ENCODE peak calls at places on chromosomes 16 and 17, in seven cellular contexts. H is heart left ventricle, D is uterus, Q is heart right ventricle, L is A673, V is small intestine, T is AG04450. E is an unnamed sample.

GRCh38 chr16:88569614-88569984 is 604 bp upstream of the ZC3H18 start:
- DNase-seq in D (peak), H (no peak), T (no peak), L (no peak), Q (peak), V (peak), E (no peak)

GRCh38 chr17:16037636-16038035 is 38.0 kb downstream of the TTC19 start:
- DNase-seq in Q (no peak), V (no peak), L (no peak), T (no peak), H (no peak), D (no peak), E (no peak)

GRCh38 chr17:70691150-70691549 is 521.8 kb downstream of the KCNJ2 start:
- DNase-seq in L (no peak), T (no peak), Q (no peak), V (no peak), D (no peak), H (no peak), E (no peak)

GRCh38 chr16:49350265-49351103 is 23.1 kb upstream of the C16orf78 start:
- DNase-seq in V (peak), Q (peak), D (peak), T (no peak), H (peak), L (peak), E (peak)

GRCh38 chr16:3188925-3189825 is 1.2 kb downstream of the OR1F1 start:
- DNase-seq in Q (no peak), D (no peak), L (peak), H (no peak), T (no peak), V (no peak), E (peak)

GRCh38 chr16:85954927-85955539 is 56.1 kb downstream of the IRF8 start:
- DNase-seq in T (no peak), Q (no peak), V (no peak), L (no peak), D (no peak), H (no peak), E (no peak)

GRCh38 chr17:48835971-48836370 is 5.1 kb downstream of the CALCOCO2 start:
- DNase-seq in Q (no peak), H (no peak), D (no peak), V (no peak), T (no peak), L (no peak), E (no peak)

GRCh38 chr16:25340973-25341372 is 83.3 kb upstream of the ZKSCAN2 start:
- DNase-seq in Q (no peak), D (no peak), V (no peak), L (peak), H (no peak), T (no peak), E (no peak)

GRCh38 chr16:29007865-29008593 is 23.2 kb downstream of the LAT start:
- DNase-seq in L (no peak), Q (no peak), V (no peak), D (no peak), T (peak), H (no peak), E (no peak)

GRCh38 chr16:89122322-89122831 is 28.7 kb downstream of the ACSF3 start:
- DNase-seq in T (no peak), H (no peak), V (peak), Q (peak), L (no peak), D (no peak), E (no peak)

GRCh38 chr16:13335894-13336293 is 434.5 kb downstream of the SHISA9 start:
- DNase-seq in V (no peak), L (no peak), H (no peak), Q (no peak), D (no peak), T (no peak), E (no peak)

GRCh38 chr17:63984651-63985386 is 12.1 kb upstream of the SCN4A start:
- DNase-seq in H (peak), V (peak), Q (peak), D (no peak), T (peak), L (peak), E (no peak)

GRCh38 chr16:85473909-85474640 is 139.0 kb upstream of the GSE1 start:
- DNase-seq in Q (no peak), L (no peak), H (no peak), T (no peak), D (peak), V (no peak), E (no peak)

GRCh38 chr16:51465026-51465425 is 314.0 kb upstream of the SALL1 start:
- DNase-seq in H (no peak), D (no peak), V (no peak), L (no peak), Q (no peak), T (no peak), E (no peak)

GRCh38 chr17:10295728-10296343 is 77.0 kb downstream of the MYH13 start:
- DNase-seq in H (peak), D (peak), T (no peak), V (peak), L (peak), Q (peak), E (no peak)

GRCh38 chr17:50289268-50289667 is 15.0 kb downstream of the TMEM92 start:
- DNase-seq in V (no peak), D (peak), L (no peak), Q (no peak), H (no peak), T (no peak), E (no peak)

GRCh38 chr16:85425061-85425662 is 188.0 kb upstream of the GSE1 start:
- DNase-seq in V (no peak), D (no peak), L (no peak), H (no peak), Q (no peak), T (no peak), E (no peak)

GRCh38 chr16:8631818-8632217 is 10.3 kb downstream of the METTL22 start:
- DNase-seq in T (no peak), Q (no peak), V (no peak), H (no peak), D (no peak), L (no peak), E (no peak)

GRCh38 chr17:79024901-79025737 is 1.1 kb downstream of the C1QTNF1 start:
- DNase-seq in T (no peak), L (no peak), H (peak), Q (peak), D (peak), V (peak), E (no peak)

GRCh38 chr16:19119564-19119963 is 5.8 kb downstream of the ITPRIPL2 start:
- DNase-seq in L (peak), D (no peak), H (no peak), T (peak), V (no peak), Q (no peak), E (no peak)

DNA sequence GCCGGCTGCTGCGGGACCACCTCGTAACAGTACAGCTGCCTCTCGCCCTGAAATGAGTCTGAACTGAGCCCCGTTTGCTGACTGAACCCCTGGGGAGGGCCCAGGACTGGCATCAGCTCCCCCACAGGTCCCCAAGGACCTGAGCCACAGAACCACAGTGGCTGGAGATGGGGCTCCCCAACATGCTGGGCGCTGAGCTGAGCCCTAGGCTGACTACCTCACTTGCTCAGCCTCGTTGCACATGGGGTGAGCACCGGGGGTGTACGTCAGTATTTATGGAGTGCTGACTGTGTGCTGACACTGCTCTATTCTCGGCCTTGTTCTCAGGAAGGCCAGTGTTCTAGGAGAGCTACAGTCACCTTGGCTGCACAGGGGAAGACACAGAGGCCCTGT is 6.6 kb upstream of the VASN start:
- DNase-seq in L (no peak), D (no peak), Q (no peak), T (no peak), V (no peak), H (no peak), E (no peak)
- H3K27ac ChIP-seq in L (no peak), D (no peak), Q (no peak), T (no peak), V (no peak), H (no peak), E (no peak)

DNA sequence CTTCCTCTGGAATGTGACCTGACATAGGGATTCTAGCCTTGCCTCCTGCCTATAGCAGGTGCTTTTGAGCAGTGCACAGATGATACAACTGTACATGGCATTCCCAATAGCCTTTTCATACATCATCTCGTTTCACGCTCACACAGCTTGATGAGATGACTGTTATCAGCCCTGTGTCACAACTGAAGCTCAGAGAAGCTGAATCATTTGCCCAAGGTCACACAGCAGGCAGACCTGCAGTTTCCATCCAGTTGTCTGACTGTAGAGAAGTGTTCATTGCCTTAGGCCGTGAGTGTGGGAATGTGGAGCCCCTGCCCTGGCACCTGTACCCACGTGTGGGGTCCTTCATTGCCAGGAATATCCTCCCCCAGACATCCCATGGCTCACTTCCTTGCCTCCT is 20.1 kb downstream of the WFDC1 start:
- DNase-seq in Q (no peak), V (no peak), T (no peak), D (no peak), L (no peak), H (no peak), E (no peak)
- H3K27ac ChIP-seq in Q (no peak), V (no peak), T (no peak), D (no peak), L (no peak), H (no peak), E (no peak)

GRCh38 chr17:82912571-82913089 is 72.8 kb upstream of the ZNF750 start:
- DNase-seq in V (no peak), H (no peak), L (no peak), T (no peak), D (no peak), Q (peak), E (no peak)
- H3K27ac ChIP-seq in V (no peak), H (no peak), L (no peak), T (no peak), D (no peak), Q (no peak), E (no peak)

DNA sequence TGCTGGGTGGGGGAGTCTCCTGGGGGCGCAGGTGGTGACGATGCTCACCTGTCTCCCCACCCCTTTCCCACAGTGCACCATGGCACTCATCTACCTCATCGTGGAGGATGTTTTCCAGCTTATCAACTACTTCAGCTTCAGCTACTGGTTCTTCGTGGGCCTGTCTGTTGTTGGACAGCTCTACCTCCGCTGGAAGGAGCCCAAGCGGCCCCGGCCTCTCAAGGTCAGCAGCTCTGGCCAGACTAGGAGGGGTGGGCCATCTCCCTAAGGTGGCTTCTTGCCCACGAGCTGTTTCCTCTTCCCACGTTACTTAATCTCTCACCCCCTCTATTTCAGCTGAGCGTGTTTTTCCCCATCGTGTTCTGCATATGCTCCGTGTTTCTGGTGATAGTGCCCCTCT is 14.5 kb downstream of the SLC7A6OS start:
- DNase-seq in D (no peak), V (no peak), L (no peak), Q (peak), H (peak), T (no peak), E (no peak)
- H3K27ac ChIP-seq in D (no peak), V (no peak), L (no peak), Q (peak), H (peak), T (no peak), E (no peak)

DNA sequence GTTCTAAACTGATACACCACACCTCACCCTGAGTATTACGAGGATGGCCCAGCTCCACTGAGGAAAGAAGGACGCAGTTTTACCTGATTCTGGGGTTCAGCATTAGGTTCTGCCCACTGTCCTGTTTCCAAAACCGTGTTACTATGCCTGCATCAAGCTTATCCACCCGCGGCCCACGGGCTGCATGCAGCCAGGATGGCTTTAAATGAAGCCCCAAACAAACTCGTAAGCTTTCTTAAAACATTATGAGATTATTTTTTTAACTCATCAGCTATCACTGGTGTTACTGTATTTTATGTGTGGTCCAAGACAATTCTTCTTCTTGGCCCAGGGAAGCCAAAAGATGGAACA is 4.0 kb upstream of the CD300LG start:
- DNase-seq in V (no peak), H (no peak), D (no peak), Q (no peak), T (no peak), L (no peak), E (no peak)
- H3K27ac ChIP-seq in V (no peak), H (no peak), D (no peak), Q (no peak), T (no peak), L (no peak), E (no peak)

DNA sequence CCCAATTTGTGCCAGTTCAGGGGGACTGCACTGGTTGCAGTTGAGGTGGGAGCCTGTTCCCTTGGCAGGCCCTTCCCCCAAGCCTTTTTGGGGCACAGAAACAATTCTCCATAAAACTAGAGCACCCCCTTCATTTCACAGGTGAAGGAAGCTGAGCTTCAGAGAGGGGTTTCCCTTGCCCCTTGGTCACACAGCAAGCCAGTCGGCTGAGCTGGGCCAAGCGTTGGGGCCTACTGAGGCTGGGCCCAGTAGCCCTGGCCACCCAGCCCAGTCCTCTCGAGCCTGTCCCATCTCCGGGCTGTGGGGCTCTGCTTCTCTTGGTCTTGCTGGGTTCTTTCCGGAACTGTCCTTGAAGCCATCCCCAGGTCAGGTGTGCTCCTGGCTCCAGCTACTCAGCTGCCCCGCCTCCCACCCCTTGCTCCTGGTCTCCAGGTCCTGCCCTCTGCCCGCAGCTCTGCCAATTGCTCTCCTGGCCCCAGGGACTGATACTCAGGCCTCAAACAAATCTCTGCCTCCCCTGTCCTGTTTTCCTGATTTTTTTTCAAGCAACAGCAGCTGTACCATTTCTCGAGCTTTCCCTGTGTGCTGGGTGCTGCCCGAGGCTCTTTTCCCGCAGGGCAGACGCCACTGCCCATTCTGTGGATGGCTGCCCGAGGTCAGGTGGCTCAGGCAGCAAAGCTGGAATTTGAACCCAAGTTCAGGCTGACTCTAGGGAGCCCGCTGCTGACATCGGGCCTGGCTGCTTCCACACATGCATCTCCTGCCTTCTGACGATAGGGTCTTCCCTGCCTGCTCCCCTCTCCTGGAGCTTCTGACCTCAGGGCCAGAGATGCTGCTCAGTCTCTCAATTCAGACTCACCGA is 87.4 kb upstream of the NKD1 start:
- DNase-seq in D (no peak), T (no peak), V (no peak), L (no peak), Q (no peak), H (no peak), E (no peak)
- H3K27ac ChIP-seq in D (no peak), T (no peak), V (no peak), L (no peak), Q (no peak), H (no peak), E (no peak)

GRCh38 chr16:55775857-55776256 is 57.0 kb downstream of the CES1 start:
- DNase-seq in D (no peak), V (no peak), H (no peak), Q (no peak), L (no peak), T (no peak), E (no peak)
- H3K27ac ChIP-seq in D (no peak), V (no peak), H (no peak), Q (no peak), L (no peak), T (no peak), E (no peak)